ENCODE peak calls at places on chromosomes 11 and 22, in ten cellular contexts. One of them, this sample, is unnamed.

GRCh38 chr11:1654388-1655167 is 25.0 kb downstream of the KRTAP5-5 start:
- DNase-seq in heart left ventricle: no peak
- DNase-seq in ovary: no peak
- DNase-seq in HCT116: no peak
- DNase-seq in lower leg skin: no peak
- DNase-seq in right lobe of liver: peak
- DNase-seq in GM12892: no peak
- DNase-seq in GM12891: no peak
- DNase-seq in uterus: peak
- DNase-seq in upper lobe of left lung: no peak
- DNase-seq in this sample: no peak

GRCh38 chr11:46357483-46357936 is 10.2 kb downstream of the DGKZ start:
- DNase-seq in GM12891: no peak
- DNase-seq in HCT116: no peak
- DNase-seq in upper lobe of left lung: peak
- DNase-seq in lower leg skin: no peak
- DNase-seq in GM12892: no peak
- DNase-seq in uterus: no peak
- DNase-seq in right lobe of liver: no peak
- DNase-seq in ovary: no peak
- DNase-seq in heart left ventricle: no peak
- DNase-seq in this sample: no peak

GRCh38 chr11:68828155-68828931 is 13.4 kb downstream of the CPT1A start:
- DNase-seq in uterus: no peak
- DNase-seq in GM12892: no peak
- DNase-seq in upper lobe of left lung: peak
- DNase-seq in lower leg skin: no peak
- DNase-seq in HCT116: no peak
- DNase-seq in GM12891: no peak
- DNase-seq in heart left ventricle: no peak
- DNase-seq in ovary: no peak
- DNase-seq in right lobe of liver: no peak
- DNase-seq in this sample: no peak

GRCh38 chr11:33649944-33650343 is 50.7 kb downstream of the C11orf91 start:
- DNase-seq in uterus: no peak
- DNase-seq in GM12892: no peak
- DNase-seq in right lobe of liver: no peak
- DNase-seq in ovary: no peak
- DNase-seq in lower leg skin: no peak
- DNase-seq in GM12891: no peak
- DNase-seq in heart left ventricle: no peak
- DNase-seq in upper lobe of left lung: no peak
- DNase-seq in HCT116: no peak
- DNase-seq in this sample: no peak

GRCh38 chr11:31690041-31690440 is 121.1 kb downstream of the PAX6 start:
- DNase-seq in right lobe of liver: no peak
- DNase-seq in GM12892: no peak
- DNase-seq in upper lobe of left lung: no peak
- DNase-seq in GM12891: no peak
- DNase-seq in HCT116: no peak
- DNase-seq in heart left ventricle: no peak
- DNase-seq in uterus: no peak
- DNase-seq in lower leg skin: no peak
- DNase-seq in ovary: no peak
- DNase-seq in this sample: no peak

GRCh38 chr11:128246364-128247234 is 340.8 kb downstream of the ETS1 start:
- DNase-seq in heart left ventricle: no peak
- DNase-seq in uterus: peak
- DNase-seq in upper lobe of left lung: no peak
- DNase-seq in GM12892: no peak
- DNase-seq in GM12891: no peak
- DNase-seq in right lobe of liver: no peak
- DNase-seq in HCT116: no peak
- DNase-seq in ovary: peak
- DNase-seq in lower leg skin: peak
- DNase-seq in this sample: no peak

GRCh38 chr11:126832387-126832786 is 168.2 kb downstream of the KIRREL3 start:
- DNase-seq in HCT116: no peak
- DNase-seq in upper lobe of left lung: no peak
- DNase-seq in GM12892: no peak
- DNase-seq in heart left ventricle: no peak
- DNase-seq in GM12891: no peak
- DNase-seq in lower leg skin: no peak
- DNase-seq in ovary: no peak
- DNase-seq in right lobe of liver: no peak
- DNase-seq in uterus: no peak
- DNase-seq in this sample: no peak

GRCh38 chr22:17217179-17217578 is 2.1 kb downstream of the ADA2 start:
- DNase-seq in GM12892: no peak
- DNase-seq in right lobe of liver: no peak
- DNase-seq in upper lobe of left lung: no peak
- DNase-seq in uterus: no peak
- DNase-seq in heart left ventricle: no peak
- DNase-seq in lower leg skin: no peak
- DNase-seq in HCT116: no peak
- DNase-seq in ovary: no peak
- DNase-seq in GM12891: no peak
- DNase-seq in this sample: no peak

GRCh38 chr22:30947821-30948454 is 20.6 kb downstream of the MORC2 start:
- DNase-seq in upper lobe of left lung: no peak
- DNase-seq in ovary: no peak
- DNase-seq in GM12891: no peak
- DNase-seq in GM12892: no peak
- DNase-seq in heart left ventricle: no peak
- DNase-seq in HCT116: peak
- DNase-seq in right lobe of liver: no peak
- DNase-seq in uterus: no peak
- DNase-seq in lower leg skin: no peak
- DNase-seq in this sample: no peak

GRCh38 chr11:117506856-117507425 is 179.3 kb downstream of the CEP164 start:
- DNase-seq in GM12891: no peak
- DNase-seq in upper lobe of left lung: no peak
- DNase-seq in HCT116: no peak
- DNase-seq in uterus: no peak
- DNase-seq in GM12892: no peak
- DNase-seq in lower leg skin: no peak
- DNase-seq in ovary: no peak
- DNase-seq in heart left ventricle: no peak
- DNase-seq in right lobe of liver: no peak
- DNase-seq in this sample: no peak

GRCh38 chr11:7896026-7896785 is 34.9 kb downstream of the OR10A6 start:
- DNase-seq in GM12891: no peak
- DNase-seq in heart left ventricle: no peak
- DNase-seq in upper lobe of left lung: no peak
- DNase-seq in uterus: no peak
- DNase-seq in HCT116: no peak
- DNase-seq in GM12892: no peak
- DNase-seq in right lobe of liver: peak
- DNase-seq in ovary: peak
- DNase-seq in lower leg skin: no peak
- DNase-seq in this sample: no peak

GRCh38 chr11:72179049-72179803 is 12.7 kb upstream of the FOLR1 start:
- DNase-seq in GM12892: no peak
- DNase-seq in GM12891: no peak
- DNase-seq in right lobe of liver: no peak
- DNase-seq in uterus: no peak
- DNase-seq in lower leg skin: no peak
- DNase-seq in HCT116: no peak
- DNase-seq in upper lobe of left lung: no peak
- DNase-seq in heart left ventricle: no peak
- DNase-seq in ovary: no peak
- DNase-seq in this sample: no peak

GRCh38 chr11:72174299-72175070 is 17.5 kb upstream of the FOLR1 start:
- DNase-seq in upper lobe of left lung: no peak
- DNase-seq in GM12892: no peak
- DNase-seq in HCT116: no peak
- DNase-seq in ovary: no peak
- DNase-seq in uterus: no peak
- DNase-seq in lower leg skin: no peak
- DNase-seq in heart left ventricle: no peak
- DNase-seq in GM12891: no peak
- DNase-seq in right lobe of liver: no peak
- DNase-seq in this sample: no peak

DNA sequence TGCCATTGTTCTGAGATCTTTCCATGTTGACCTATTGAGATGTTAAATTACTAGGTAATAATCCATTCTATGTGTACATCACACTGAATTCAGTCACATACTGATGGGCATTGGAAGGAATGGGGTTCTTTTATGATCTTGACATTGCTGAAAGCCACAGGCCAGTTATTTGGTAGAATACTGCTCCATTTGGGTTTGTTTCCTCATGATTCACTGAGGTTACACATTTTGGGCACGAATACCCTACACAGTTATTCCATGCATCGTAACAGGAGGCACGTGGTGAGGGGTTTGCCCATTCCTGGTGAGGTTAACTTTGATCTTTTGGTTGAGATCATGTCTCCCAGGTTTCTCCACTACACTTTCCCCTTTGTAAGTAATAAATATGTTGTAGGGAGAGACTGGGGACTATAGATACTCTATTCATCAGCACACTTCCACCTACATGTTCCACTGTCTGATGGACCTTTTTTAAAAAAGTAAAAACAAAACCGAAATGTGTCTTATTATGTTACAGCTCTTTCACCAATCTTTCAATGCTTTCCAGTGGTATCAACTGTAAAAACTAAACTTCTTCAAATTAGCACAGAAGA is 12.0 kb upstream of the FOLR1 start:
- DNase-seq in upper lobe of left lung: no peak
- DNase-seq in uterus: no peak
- DNase-seq in HCT116: no peak
- DNase-seq in lower leg skin: no peak
- DNase-seq in right lobe of liver: no peak
- DNase-seq in GM12892: no peak
- DNase-seq in GM12891: no peak
- DNase-seq in ovary: no peak
- DNase-seq in heart left ventricle: no peak
- DNase-seq in this sample: no peak
- TF ChIP-seq POLR2A in upper lobe of left lung: no peak
- TF ChIP-seq POLR2A in uterus: no peak
- TF ChIP-seq POLR2A in HCT116: no peak
- TF ChIP-seq POLR2A in lower leg skin: no peak
- TF ChIP-seq POLR2A in right lobe of liver: no peak
- TF ChIP-seq POLR2A in GM12892: no peak
- TF ChIP-seq POLR2A in GM12891: no peak
- TF ChIP-seq POLR2A in ovary: no peak
- TF ChIP-seq POLR2A in heart left ventricle: no peak
- TF ChIP-seq POLR2A in this sample: no peak

GRCh38 chr11:121337078-121337477 is 44.5 kb downstream of the SC5D start:
- DNase-seq in heart left ventricle: no peak
- DNase-seq in uterus: no peak
- DNase-seq in right lobe of liver: no peak
- DNase-seq in GM12892: no peak
- DNase-seq in ovary: no peak
- DNase-seq in lower leg skin: no peak
- DNase-seq in upper lobe of left lung: no peak
- DNase-seq in HCT116: no peak
- DNase-seq in GM12891: no peak
- DNase-seq in this sample: no peak
- TF ChIP-seq POLR2A in heart left ventricle: no peak
- TF ChIP-seq POLR2A in uterus: no peak
- TF ChIP-seq POLR2A in right lobe of liver: no peak
- TF ChIP-seq POLR2A in GM12892: no peak
- TF ChIP-seq POLR2A in ovary: no peak
- TF ChIP-seq POLR2A in lower leg skin: no peak
- TF ChIP-seq POLR2A in upper lobe of left lung: no peak
- TF ChIP-seq POLR2A in HCT116: no peak
- TF ChIP-seq POLR2A in GM12891: no peak
- TF ChIP-seq POLR2A in this sample: no peak

GRCh38 chr22:33470456-33470855 is 412.3 kb upstream of the SYN3 start:
- DNase-seq in GM12891: no peak
- DNase-seq in GM12892: no peak
- DNase-seq in HCT116: no peak
- DNase-seq in upper lobe of left lung: no peak
- DNase-seq in uterus: no peak
- DNase-seq in right lobe of liver: no peak
- DNase-seq in heart left ventricle: no peak
- DNase-seq in ovary: no peak
- DNase-seq in lower leg skin: no peak
- DNase-seq in this sample: no peak
- TF ChIP-seq POLR2A in GM12891: peak
- TF ChIP-seq POLR2A in GM12892: peak
- TF ChIP-seq POLR2A in HCT116: no peak
- TF ChIP-seq POLR2A in upper lobe of left lung: no peak
- TF ChIP-seq POLR2A in uterus: no peak
- TF ChIP-seq POLR2A in right lobe of liver: no peak
- TF ChIP-seq POLR2A in heart left ventricle: no peak
- TF ChIP-seq POLR2A in ovary: no peak
- TF ChIP-seq POLR2A in lower leg skin: no peak
- TF ChIP-seq POLR2A in this sample: no peak

GRCh38 chr11:130819561-130819960 is 96.7 kb downstream of the SNX19 start:
- DNase-seq in upper lobe of left lung: no peak
- DNase-seq in GM12892: no peak
- DNase-seq in lower leg skin: no peak
- DNase-seq in HCT116: no peak
- DNase-seq in GM12891: no peak
- DNase-seq in uterus: no peak
- DNase-seq in ovary: no peak
- DNase-seq in right lobe of liver: no peak
- DNase-seq in heart left ventricle: no peak
- DNase-seq in this sample: no peak

GRCh38 chr11:130816941-130817607 is 99.2 kb downstream of the SNX19 start:
- DNase-seq in GM12891: no peak
- DNase-seq in right lobe of liver: no peak
- DNase-seq in heart left ventricle: no peak
- DNase-seq in HCT116: no peak
- DNase-seq in lower leg skin: no peak
- DNase-seq in ovary: no peak
- DNase-seq in upper lobe of left lung: no peak
- DNase-seq in GM12892: no peak
- DNase-seq in uterus: peak
- DNase-seq in this sample: no peak

GRCh38 chr11:130816516-130816915 is 99.8 kb downstream of the SNX19 start:
- DNase-seq in upper lobe of left lung: no peak
- DNase-seq in GM12892: no peak
- DNase-seq in right lobe of liver: no peak
- DNase-seq in HCT116: no peak
- DNase-seq in lower leg skin: no peak
- DNase-seq in GM12891: no peak
- DNase-seq in ovary: no peak
- DNase-seq in uterus: no peak
- DNase-seq in heart left ventricle: no peak
- DNase-seq in this sample: no peak

GRCh38 chr11:130815921-130816320 is 100.4 kb downstream of the SNX19 start:
- DNase-seq in GM12892: no peak
- DNase-seq in right lobe of liver: no peak
- DNase-seq in lower leg skin: no peak
- DNase-seq in GM12891: no peak
- DNase-seq in HCT116: no peak
- DNase-seq in upper lobe of left lung: no peak
- DNase-seq in heart left ventricle: no peak
- DNase-seq in ovary: no peak
- DNase-seq in uterus: no peak
- DNase-seq in this sample: no peak

DNA sequence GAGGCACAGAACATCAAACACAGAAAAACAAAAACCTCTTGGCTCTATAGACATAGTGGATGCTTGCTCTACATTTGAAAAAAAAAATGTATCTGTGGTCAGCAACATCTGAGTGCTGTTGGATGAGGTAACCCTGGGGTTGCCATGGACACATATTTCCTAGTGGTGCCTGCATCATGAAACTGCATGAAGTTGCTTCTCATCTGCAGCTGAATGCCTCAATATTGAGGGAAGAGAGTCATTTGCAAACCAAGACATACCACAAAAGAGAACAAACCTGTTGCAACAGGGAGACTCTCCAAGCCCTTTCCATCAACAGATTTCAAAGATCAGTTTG is 98.7 kb downstream of the SNX19 start:
- DNase-seq in HCT116: no peak
- DNase-seq in heart left ventricle: no peak
- DNase-seq in upper lobe of left lung: no peak
- DNase-seq in lower leg skin: no peak
- DNase-seq in GM12892: no peak
- DNase-seq in ovary: no peak
- DNase-seq in right lobe of liver: no peak
- DNase-seq in GM12891: no peak
- DNase-seq in uterus: no peak
- DNase-seq in this sample: no peak
- TF ChIP-seq POLR2A in HCT116: no peak
- TF ChIP-seq POLR2A in heart left ventricle: no peak
- TF ChIP-seq POLR2A in upper lobe of left lung: no peak
- TF ChIP-seq POLR2A in lower leg skin: no peak
- TF ChIP-seq POLR2A in GM12892: no peak
- TF ChIP-seq POLR2A in ovary: no peak
- TF ChIP-seq POLR2A in right lobe of liver: no peak
- TF ChIP-seq POLR2A in GM12891: no peak
- TF ChIP-seq POLR2A in uterus: no peak
- TF ChIP-seq POLR2A in this sample: no peak

This sample was measured in H54.